ENCODE peak calls at places on chromosomes 6 and 20, in nine cellular contexts. N, Y, S, X, T, J, H, Q and W are unnamed samples.

GRCh38 chr6:28922841-28923317 is 906 bp downstream of the TRIM27 start:
- DNase-seq in X (peak; percentile 47), J (no peak), N (peak; percentile 63), H (peak; percentile 68), S (peak; percentile 10), T (no peak), Q (no peak), Y (peak; percentile 53), W (peak; percentile 48)

GRCh38 chr6:155107432-155108069 is 112.4 kb downstream of the TIAM2 start:
- DNase-seq in Y (no peak), N (no peak), X (no peak), H (no peak), Q (no peak), J (no peak), T (no peak), S (no peak), W (no peak)

GRCh38 chr6:39416728-39417127 is 94.2 kb upstream of the KCNK16 start:
- DNase-seq in Y (no peak), T (no peak), Q (no peak), S (no peak), N (no peak), H (no peak), X (peak; percentile 80), J (no peak), W (no peak)

GRCh38 chr6:67683960-67684359 is 951.1 kb upstream of the ADGRB3 start:
- DNase-seq in J (no peak), X (peak; percentile 78), N (peak; percentile 12), H (no peak), Q (no peak), Y (no peak), T (no peak), S (no peak), W (no peak)

GRCh38 chr6:161694995-161695394 is 421.1 kb upstream of the AGPAT4 start:
- DNase-seq in H (no peak), N (no peak), T (no peak), J (no peak), S (no peak), X (peak; percentile 11), Q (peak; percentile 7), Y (no peak), W (peak; percentile 25)

GRCh38 chr6:34151321-34152041 is 5.6 kb upstream of the GRM4 start:
- DNase-seq in N (no peak), T (no peak), Y (no peak), J (no peak), X (no peak), H (peak; percentile 45), S (no peak), Q (no peak), W (no peak)

GRCh38 chr20:49832632-49833327 is 20.2 kb downstream of the SLC9A8 start:
- DNase-seq in J (no peak), Q (no peak), H (no peak), X (no peak), Y (no peak), N (no peak), T (no peak), S (no peak), W (no peak)

GRCh38 chr6:27553123-27553904 is 80.4 kb upstream of the ZNF184 start:
- DNase-seq in H (no peak), J (no peak), T (no peak), N (no peak), Y (peak; percentile 85), X (peak; percentile 55), S (peak; percentile 48), Q (no peak), W (peak; percentile 71)

GRCh38 chr6:25137497-25137896 is 141.7 kb upstream of the CARMIL1 start:
- DNase-seq in Q (no peak), X (no peak), Y (no peak), J (no peak), N (peak; percentile 34), S (no peak), T (no peak), H (no peak), W (no peak)

GRCh38 chr6:137208279-137208678 is 10.9 kb downstream of the IFNGR1 start:
- DNase-seq in H (no peak), X (no peak), Y (no peak), J (no peak), Q (no peak), S (no peak), N (no peak), T (no peak), W (no peak)

GRCh38 chr6:10687582-10687981 is 6.8 kb downstream of the C6orf52 start:
- DNase-seq in H (no peak), S (no peak), N (no peak), Q (no peak), X (no peak), Y (peak; percentile 60), T (no peak), J (no peak), W (no peak)

GRCh38 chr6:14228571-14228970 is 111.0 kb downstream of the CD83 start:
- DNase-seq in X (peak; percentile 56), Y (no peak), Q (no peak), H (no peak), N (no peak), S (no peak), T (no peak), J (no peak), W (no peak)

GRCh38 chr20:57108742-57109141 is 157.7 kb downstream of the BMP7 start:
- DNase-seq in S (no peak), T (no peak), X (no peak), Q (no peak), Y (no peak), J (no peak), H (no peak), N (no peak), W (no peak)

GRCh38 chr6:47669684-47670515 is 28.5 kb upstream of the ADGRF4 start:
- DNase-seq in Y (peak; percentile 86), H (no peak), X (peak; percentile 64), S (no peak), N (no peak), T (no peak), Q (no peak), J (no peak), W (no peak)

GRCh38 chr20:59004763-59005522 is 2.1 kb downstream of the CTSZ start:
- DNase-seq in X (no peak), J (no peak), S (no peak), T (peak; percentile 35), H (no peak), N (no peak), Q (no peak), Y (no peak), W (no peak)

GRCh38 chr6:69914015-69914485 is 47.7 kb downstream of the COL19A1 start:
- DNase-seq in N (no peak), Y (no peak), Q (no peak), X (no peak), S (no peak), H (no peak), J (no peak), T (no peak), W (no peak)

GRCh38 chr20:58246346-58246745 is 17.9 kb upstream of the ANKRD60 start:
- DNase-seq in N (no peak), Q (no peak), T (no peak), X (peak; percentile 17), S (no peak), H (no peak), Y (no peak), J (no peak), W (peak; percentile 50)

GRCh38 chr6:2361195-2361594 is 115.8 kb upstream of the GMDS start:
- DNase-seq in Q (no peak), X (no peak), T (no peak), J (no peak), S (no peak), Y (no peak), N (no peak), H (no peak), W (no peak)

GRCh38 chr20:10447028-10447427 is 11.9 kb downstream of the SLX4IP start:
- DNase-seq in X (peak; percentile 82), N (no peak), Q (peak; percentile 67), T (no peak), H (peak; percentile 55), S (no peak), Y (peak; percentile 17), J (no peak), W (peak; percentile 73)